ENCODE peak calls at places on chromosomes 4 and X, in ten cellular contexts. One of them, this sample, is unnamed.

GRCh38 chr4:75769044-75769443 is 44.7 kb downstream of the USO1 start:
- DNase-seq in HEK293T: no peak
- DNase-seq in small intestine: no peak
- DNase-seq in body of pancreas: no peak
- DNase-seq in stimulated activated naive CD8-positive, alpha-beta T cell treated with anti-CD3 and anti-CD28 coated beads, Interleukin-15, amount 100 ng/mL, for 72 hours: no peak
- DNase-seq in activated naive CD4-positive, alpha-beta T cell treated with anti-CD3 and anti-CD28 coated beads for 36 hours: no peak
- DNase-seq in WTC11: no peak
- DNase-seq in fibroblast of the aortic adventitia: peak
- DNase-seq in stromal cell of bone marrow: peak
- DNase-seq in OCI-LY7: no peak
- DNase-seq in this sample: no peak

GRCh38 chr4:180947421-180947820 is 1295.8 kb upstream of the TENM3 start:
- DNase-seq in stromal cell of bone marrow: peak
- DNase-seq in stimulated activated naive CD8-positive, alpha-beta T cell treated with anti-CD3 and anti-CD28 coated beads, Interleukin-15, amount 100 ng/mL, for 72 hours: no peak
- DNase-seq in WTC11: no peak
- DNase-seq in HEK293T: peak
- DNase-seq in body of pancreas: no peak
- DNase-seq in activated naive CD4-positive, alpha-beta T cell treated with anti-CD3 and anti-CD28 coated beads for 36 hours: no peak
- DNase-seq in OCI-LY7: peak
- DNase-seq in small intestine: no peak
- DNase-seq in fibroblast of the aortic adventitia: peak
- DNase-seq in this sample: no peak

GRCh38 chr4:67161311-67161710 is 384.0 kb downstream of the CENPC start:
- DNase-seq in fibroblast of the aortic adventitia: no peak
- DNase-seq in body of pancreas: no peak
- DNase-seq in activated naive CD4-positive, alpha-beta T cell treated with anti-CD3 and anti-CD28 coated beads for 36 hours: no peak
- DNase-seq in HEK293T: no peak
- DNase-seq in WTC11: no peak
- DNase-seq in OCI-LY7: no peak
- DNase-seq in small intestine: no peak
- DNase-seq in stimulated activated naive CD8-positive, alpha-beta T cell treated with anti-CD3 and anti-CD28 coated beads, Interleukin-15, amount 100 ng/mL, for 72 hours: no peak
- DNase-seq in stromal cell of bone marrow: no peak
- DNase-seq in this sample: no peak

GRCh38 chrX:132219343-132219768 is at the start of gene RAP2C:
- DNase-seq in activated naive CD4-positive, alpha-beta T cell treated with anti-CD3 and anti-CD28 coated beads for 36 hours: peak
- DNase-seq in body of pancreas: peak
- DNase-seq in stimulated activated naive CD8-positive, alpha-beta T cell treated with anti-CD3 and anti-CD28 coated beads, Interleukin-15, amount 100 ng/mL, for 72 hours: peak
- DNase-seq in small intestine: peak
- DNase-seq in HEK293T: peak
- DNase-seq in fibroblast of the aortic adventitia: peak
- DNase-seq in WTC11: peak
- DNase-seq in OCI-LY7: peak
- DNase-seq in stromal cell of bone marrow: no peak
- DNase-seq in this sample: peak

GRCh38 chr4:168589154-168589553 is 92.3 kb downstream of the PALLD start:
- DNase-seq in OCI-LY7: no peak
- DNase-seq in activated naive CD4-positive, alpha-beta T cell treated with anti-CD3 and anti-CD28 coated beads for 36 hours: no peak
- DNase-seq in small intestine: peak
- DNase-seq in body of pancreas: no peak
- DNase-seq in stromal cell of bone marrow: peak
- DNase-seq in fibroblast of the aortic adventitia: peak
- DNase-seq in stimulated activated naive CD8-positive, alpha-beta T cell treated with anti-CD3 and anti-CD28 coated beads, Interleukin-15, amount 100 ng/mL, for 72 hours: no peak
- DNase-seq in HEK293T: no peak
- DNase-seq in WTC11: no peak
- DNase-seq in this sample: no peak

GRCh38 chr4:8078109-8078494 is 80.5 kb downstream of the ABLIM2 start:
- DNase-seq in small intestine: no peak
- DNase-seq in stimulated activated naive CD8-positive, alpha-beta T cell treated with anti-CD3 and anti-CD28 coated beads, Interleukin-15, amount 100 ng/mL, for 72 hours: no peak
- DNase-seq in fibroblast of the aortic adventitia: no peak
- DNase-seq in HEK293T: no peak
- DNase-seq in stromal cell of bone marrow: no peak
- DNase-seq in body of pancreas: no peak
- DNase-seq in OCI-LY7: no peak
- DNase-seq in WTC11: no peak
- DNase-seq in activated naive CD4-positive, alpha-beta T cell treated with anti-CD3 and anti-CD28 coated beads for 36 hours: no peak
- DNase-seq in this sample: no peak

GRCh38 chr4:154779362-154779947 is 1.6 kb upstream of the RBM46 start:
- DNase-seq in small intestine: peak
- DNase-seq in HEK293T: peak
- DNase-seq in WTC11: no peak
- DNase-seq in stromal cell of bone marrow: peak
- DNase-seq in fibroblast of the aortic adventitia: peak
- DNase-seq in activated naive CD4-positive, alpha-beta T cell treated with anti-CD3 and anti-CD28 coated beads for 36 hours: no peak
- DNase-seq in stimulated activated naive CD8-positive, alpha-beta T cell treated with anti-CD3 and anti-CD28 coated beads, Interleukin-15, amount 100 ng/mL, for 72 hours: no peak
- DNase-seq in body of pancreas: no peak
- DNase-seq in OCI-LY7: peak
- DNase-seq in this sample: no peak

GRCh38 chrX:155997436-155997835 is at the start of gene IL9R:
- DNase-seq in fibroblast of the aortic adventitia: no peak
- DNase-seq in body of pancreas: no peak
- DNase-seq in OCI-LY7: no peak
- DNase-seq in stimulated activated naive CD8-positive, alpha-beta T cell treated with anti-CD3 and anti-CD28 coated beads, Interleukin-15, amount 100 ng/mL, for 72 hours: peak
- DNase-seq in small intestine: peak
- DNase-seq in activated naive CD4-positive, alpha-beta T cell treated with anti-CD3 and anti-CD28 coated beads for 36 hours: peak
- DNase-seq in stromal cell of bone marrow: no peak
- DNase-seq in WTC11: no peak
- DNase-seq in HEK293T: no peak
- DNase-seq in this sample: no peak

GRCh38 chr4:3372933-3373465 is 68.8 kb upstream of the HGFAC start:
- DNase-seq in OCI-LY7: no peak
- DNase-seq in activated naive CD4-positive, alpha-beta T cell treated with anti-CD3 and anti-CD28 coated beads for 36 hours: peak
- DNase-seq in fibroblast of the aortic adventitia: no peak
- DNase-seq in small intestine: peak
- DNase-seq in HEK293T: no peak
- DNase-seq in stimulated activated naive CD8-positive, alpha-beta T cell treated with anti-CD3 and anti-CD28 coated beads, Interleukin-15, amount 100 ng/mL, for 72 hours: no peak
- DNase-seq in body of pancreas: no peak
- DNase-seq in WTC11: no peak
- DNase-seq in stromal cell of bone marrow: no peak
- DNase-seq in this sample: no peak

GRCh38 chrX:45070116-45071007 is 130.3 kb downstream of the DIPK2B start:
- DNase-seq in small intestine: peak
- DNase-seq in WTC11: no peak
- DNase-seq in stromal cell of bone marrow: peak
- DNase-seq in OCI-LY7: peak
- DNase-seq in stimulated activated naive CD8-positive, alpha-beta T cell treated with anti-CD3 and anti-CD28 coated beads, Interleukin-15, amount 100 ng/mL, for 72 hours: no peak
- DNase-seq in activated naive CD4-positive, alpha-beta T cell treated with anti-CD3 and anti-CD28 coated beads for 36 hours: peak
- DNase-seq in fibroblast of the aortic adventitia: peak
- DNase-seq in body of pancreas: no peak
- DNase-seq in HEK293T: peak
- DNase-seq in this sample: no peak

GRCh38 chr4:174340714-174341113 is 57.0 kb downstream of the CEP44 start:
- DNase-seq in stromal cell of bone marrow: no peak
- DNase-seq in stimulated activated naive CD8-positive, alpha-beta T cell treated with anti-CD3 and anti-CD28 coated beads, Interleukin-15, amount 100 ng/mL, for 72 hours: no peak
- DNase-seq in OCI-LY7: no peak
- DNase-seq in WTC11: no peak
- DNase-seq in fibroblast of the aortic adventitia: peak
- DNase-seq in small intestine: no peak
- DNase-seq in HEK293T: no peak
- DNase-seq in activated naive CD4-positive, alpha-beta T cell treated with anti-CD3 and anti-CD28 coated beads for 36 hours: no peak
- DNase-seq in body of pancreas: no peak
- DNase-seq in this sample: no peak

GRCh38 chrX:39309721-39310152 is 508.5 kb downstream of the MID1IP1 start:
- DNase-seq in WTC11: no peak
- DNase-seq in small intestine: no peak
- DNase-seq in stromal cell of bone marrow: no peak
- DNase-seq in stimulated activated naive CD8-positive, alpha-beta T cell treated with anti-CD3 and anti-CD28 coated beads, Interleukin-15, amount 100 ng/mL, for 72 hours: peak
- DNase-seq in OCI-LY7: no peak
- DNase-seq in body of pancreas: no peak
- DNase-seq in activated naive CD4-positive, alpha-beta T cell treated with anti-CD3 and anti-CD28 coated beads for 36 hours: peak
- DNase-seq in fibroblast of the aortic adventitia: no peak
- DNase-seq in HEK293T: no peak
- DNase-seq in this sample: no peak

GRCh38 chr4:176638992-176639391 is 153.7 kb downstream of the VEGFC start:
- DNase-seq in stimulated activated naive CD8-positive, alpha-beta T cell treated with anti-CD3 and anti-CD28 coated beads, Interleukin-15, amount 100 ng/mL, for 72 hours: no peak
- DNase-seq in OCI-LY7: no peak
- DNase-seq in body of pancreas: no peak
- DNase-seq in HEK293T: no peak
- DNase-seq in fibroblast of the aortic adventitia: no peak
- DNase-seq in WTC11: no peak
- DNase-seq in small intestine: no peak
- DNase-seq in activated naive CD4-positive, alpha-beta T cell treated with anti-CD3 and anti-CD28 coated beads for 36 hours: no peak
- DNase-seq in stromal cell of bone marrow: no peak
- DNase-seq in this sample: no peak

GRCh38 chr4:165700855-165701254 is 172.2 kb upstream of the TLL1 start:
- DNase-seq in WTC11: peak
- DNase-seq in small intestine: no peak
- DNase-seq in HEK293T: peak
- DNase-seq in activated naive CD4-positive, alpha-beta T cell treated with anti-CD3 and anti-CD28 coated beads for 36 hours: peak
- DNase-seq in stimulated activated naive CD8-positive, alpha-beta T cell treated with anti-CD3 and anti-CD28 coated beads, Interleukin-15, amount 100 ng/mL, for 72 hours: no peak
- DNase-seq in stromal cell of bone marrow: no peak
- DNase-seq in OCI-LY7: peak
- DNase-seq in fibroblast of the aortic adventitia: no peak
- DNase-seq in body of pancreas: no peak
- DNase-seq in this sample: no peak

GRCh38 chr4:14428125-14428524 is 574.2 kb upstream of the CPEB2 start:
- DNase-seq in stimulated activated naive CD8-positive, alpha-beta T cell treated with anti-CD3 and anti-CD28 coated beads, Interleukin-15, amount 100 ng/mL, for 72 hours: no peak
- DNase-seq in OCI-LY7: no peak
- DNase-seq in fibroblast of the aortic adventitia: peak
- DNase-seq in body of pancreas: no peak
- DNase-seq in HEK293T: no peak
- DNase-seq in small intestine: no peak
- DNase-seq in WTC11: no peak
- DNase-seq in activated naive CD4-positive, alpha-beta T cell treated with anti-CD3 and anti-CD28 coated beads for 36 hours: no peak
- DNase-seq in stromal cell of bone marrow: peak
- DNase-seq in this sample: no peak

GRCh38 chr4:60805500-60806313 is 394.4 kb upstream of the ADGRL3 start:
- DNase-seq in small intestine: peak
- DNase-seq in stimulated activated naive CD8-positive, alpha-beta T cell treated with anti-CD3 and anti-CD28 coated beads, Interleukin-15, amount 100 ng/mL, for 72 hours: no peak
- DNase-seq in activated naive CD4-positive, alpha-beta T cell treated with anti-CD3 and anti-CD28 coated beads for 36 hours: no peak
- DNase-seq in OCI-LY7: peak
- DNase-seq in body of pancreas: no peak
- DNase-seq in fibroblast of the aortic adventitia: peak
- DNase-seq in WTC11: no peak
- DNase-seq in HEK293T: peak
- DNase-seq in stromal cell of bone marrow: peak
- DNase-seq in this sample: no peak

GRCh38 chrX:107978707-107979307 is 3.4 kb downstream of the TEX13B start:
- DNase-seq in WTC11: no peak
- DNase-seq in stromal cell of bone marrow: peak
- DNase-seq in OCI-LY7: peak
- DNase-seq in HEK293T: peak
- DNase-seq in activated naive CD4-positive, alpha-beta T cell treated with anti-CD3 and anti-CD28 coated beads for 36 hours: no peak
- DNase-seq in stimulated activated naive CD8-positive, alpha-beta T cell treated with anti-CD3 and anti-CD28 coated beads, Interleukin-15, amount 100 ng/mL, for 72 hours: no peak
- DNase-seq in fibroblast of the aortic adventitia: peak
- DNase-seq in body of pancreas: no peak
- DNase-seq in small intestine: peak
- DNase-seq in this sample: no peak

GRCh38 chr4:109412805-109413204 is 20.8 kb upstream of the SEC24B start:
- DNase-seq in stromal cell of bone marrow: no peak
- DNase-seq in WTC11: no peak
- DNase-seq in HEK293T: no peak
- DNase-seq in body of pancreas: no peak
- DNase-seq in OCI-LY7: no peak
- DNase-seq in fibroblast of the aortic adventitia: no peak
- DNase-seq in stimulated activated naive CD8-positive, alpha-beta T cell treated with anti-CD3 and anti-CD28 coated beads, Interleukin-15, amount 100 ng/mL, for 72 hours: no peak
- DNase-seq in small intestine: no peak
- DNase-seq in activated naive CD4-positive, alpha-beta T cell treated with anti-CD3 and anti-CD28 coated beads for 36 hours: no peak
- DNase-seq in this sample: no peak

GRCh38 chr4:189237340-189237739 is 703.3 kb upstream of the FRG1 start:
- DNase-seq in stimulated activated naive CD8-positive, alpha-beta T cell treated with anti-CD3 and anti-CD28 coated beads, Interleukin-15, amount 100 ng/mL, for 72 hours: no peak
- DNase-seq in activated naive CD4-positive, alpha-beta T cell treated with anti-CD3 and anti-CD28 coated beads for 36 hours: no peak
- DNase-seq in fibroblast of the aortic adventitia: no peak
- DNase-seq in HEK293T: no peak
- DNase-seq in OCI-LY7: no peak
- DNase-seq in stromal cell of bone marrow: no peak
- DNase-seq in WTC11: no peak
- DNase-seq in small intestine: no peak
- DNase-seq in body of pancreas: no peak
- DNase-seq in this sample: no peak

GRCh38 chrX:38811515-38812239 is 10.4 kb downstream of the MID1IP1 start:
- DNase-seq in OCI-LY7: no peak
- DNase-seq in body of pancreas: no peak
- DNase-seq in fibroblast of the aortic adventitia: no peak
- DNase-seq in HEK293T: no peak
- DNase-seq in small intestine: no peak
- DNase-seq in stromal cell of bone marrow: no peak
- DNase-seq in activated naive CD4-positive, alpha-beta T cell treated with anti-CD3 and anti-CD28 coated beads for 36 hours: peak
- DNase-seq in WTC11: no peak
- DNase-seq in stimulated activated naive CD8-positive, alpha-beta T cell treated with anti-CD3 and anti-CD28 coated beads, Interleukin-15, amount 100 ng/mL, for 72 hours: peak
- DNase-seq in this sample: no peak

GRCh38 chr4:38128478-38129451 is 168.6 kb downstream of the PTTG2 start:
- DNase-seq in HEK293T: no peak
- DNase-seq in stimulated activated naive CD8-positive, alpha-beta T cell treated with anti-CD3 and anti-CD28 coated beads, Interleukin-15, amount 100 ng/mL, for 72 hours: peak
- DNase-seq in OCI-LY7: no peak
- DNase-seq in small intestine: peak
- DNase-seq in stromal cell of bone marrow: peak
- DNase-seq in activated naive CD4-positive, alpha-beta T cell treated with anti-CD3 and anti-CD28 coated beads for 36 hours: peak
- DNase-seq in WTC11: peak
- DNase-seq in fibroblast of the aortic adventitia: peak
- DNase-seq in body of pancreas: no peak
- DNase-seq in this sample: peak